ENCODE peak calls at places on chromosomes 5 and 9, in nine cellular contexts. S is GM23248, O is choroid plexus epithelial cell, B is type B pancreatic cell, N is upper lobe of right lung, Q is left cardiac atrium, Y is HEK293T, K is GM13976, W is non-pigmented ciliary epithelial cell. J is an unnamed sample.

GRCh38 chr5:160268111-160268510 is 38.8 kb downstream of the FABP6 start:
- DNase-seq in W (no peak), B (no peak), N (peak; percentile 49), O (no peak), K (no peak), Q (no peak), Y (no peak), S (no peak), J (no peak)

GRCh38 chr5:2805080-2805479 is 53.6 kb upstream of the IRX2 start:
- DNase-seq in B (no peak), S (peak; percentile 23), Q (no peak), N (peak; percentile 79), W (no peak), Y (no peak), O (no peak), K (no peak), J (no peak)

GRCh38 chr9:114687034-114687433 is 5.0 kb upstream of the TEX48 start:
- DNase-seq in K (no peak), B (no peak), Y (no peak), O (peak; percentile 60), N (no peak), W (no peak), Q (no peak), S (peak; percentile 56), J (no peak)

GRCh38 chr5:115774684-115775083 is 41.8 kb downstream of the CDO1 start:
- DNase-seq in N (no peak), O (no peak), B (no peak), Q (no peak), S (no peak), Y (no peak), K (no peak), W (no peak), J (no peak)

GRCh38 chr9:37364751-37365360 is 57.6 kb upstream of the GRHPR start:
- DNase-seq in K (no peak), W (no peak), S (peak; percentile 17), Y (no peak), N (no peak), B (no peak), O (no peak), Q (no peak), J (no peak)

GRCh38 chr9:110830495-110830894 is 161.9 kb downstream of the MUSK start:
- DNase-seq in N (no peak), B (no peak), Q (no peak), K (no peak), S (no peak), Y (no peak), W (no peak), O (no peak), J (no peak)

GRCh38 chr5:180289433-180289832 is 2.5 kb downstream of the MAPK9 start:
- DNase-seq in N (no peak), O (no peak), Y (no peak), S (peak; percentile 22), W (no peak), Q (no peak), K (no peak), B (no peak), J (no peak)

GRCh38 chr5:5077236-5077635 is 62.9 kb upstream of the ADAMTS16 start:
- DNase-seq in B (no peak), N (no peak), W (no peak), K (no peak), Q (no peak), Y (no peak), S (no peak), O (no peak), J (no peak)

GRCh38 chr9:109052416-109052815 is 39.1 kb upstream of the CTNNAL1 start:
- DNase-seq in S (peak; percentile 52), Y (no peak), W (no peak), Q (no peak), K (no peak), O (peak; percentile 71), N (no peak), B (no peak), J (no peak)

GRCh38 chr5:69502375-69503143 is 10.0 kb downstream of the OCLN start:
- DNase-seq in O (peak; percentile 79), S (peak; percentile 75), N (no peak), Y (no peak), B (no peak), Q (no peak), W (no peak), K (peak; percentile 30), J (no peak)

GRCh38 chr9:14768561-14769234 is 46.2 kb upstream of the CER1 start:
- DNase-seq in W (peak; percentile 22), Y (peak; percentile 30), S (peak; percentile 69), B (no peak), N (no peak), O (peak; percentile 77), K (peak; percentile 22), Q (no peak), J (peak; percentile 46)

GRCh38 chr9:134382733-134383132 is 56.5 kb downstream of the RXRA start:
- DNase-seq in S (no peak), W (no peak), Y (no peak), K (no peak), B (no peak), Q (no peak), O (no peak), N (no peak), J (no peak)

GRCh38 chr5:141192110-141192725 is at the start of gene PCDHB10:
- DNase-seq in B (no peak), W (no peak), K (no peak), Y (peak; percentile 17), S (peak; percentile 54), N (no peak), Q (peak; percentile 29), O (peak; percentile 19), J (peak; percentile 73)

GRCh38 chr5:175663191-175664184 is 5.6 kb downstream of the HRH2 start:
- DNase-seq in Q (peak; percentile 66), K (no peak), S (no peak), O (no peak), N (no peak), W (no peak), B (no peak), Y (no peak), J (no peak)

GRCh38 chr9:128120741-128121465 is 6.6 kb downstream of the PTGES2 start:
- DNase-seq in K (no peak), S (no peak), W (no peak), Y (no peak), O (no peak), B (no peak), N (no peak), Q (no peak), J (no peak)

GRCh38 chr9:129143461-129143927 is 32.3 kb downstream of the PTPA start:
- DNase-seq in K (no peak), Q (peak; percentile 87), N (peak; percentile 73), W (no peak), S (peak; percentile 39), B (no peak), O (peak; percentile 91), Y (no peak), J (peak; percentile 77)

GRCh38 chr9:131618071-131618479 is 72.8 kb downstream of the PRRT1B start:
- DNase-seq in N (no peak), Y (peak; percentile 55), K (no peak), S (no peak), O (no peak), Q (peak; percentile 77), B (no peak), W (no peak), J (no peak)